ENCODE peak calls at places on chromosomes 11 and 22, in four cellular contexts. One of them, this sample, is unnamed.

GRCh38 chr11:99585606-99586005 is 564.9 kb downstream of the CNTN5 start:
- DNase-seq in A549: no peak
- DNase-seq in WTC11: no peak
- DNase-seq in HepG2: no peak
- DNase-seq in this sample: no peak

GRCh38 chr11:62603072-62603408 is 1.4 kb upstream of the MTA2 start:
- DNase-seq in A549: no peak
- DNase-seq in WTC11: no peak
- DNase-seq in HepG2: no peak
- DNase-seq in this sample: no peak

GRCh38 chr11:117256573-117256972 is 24.1 kb downstream of the RNF214 start:
- DNase-seq in A549: no peak
- DNase-seq in WTC11: no peak
- DNase-seq in HepG2: no peak
- DNase-seq in this sample: no peak

GRCh38 chr11:95948637-95949036 is 24.7 kb upstream of the MTMR2 start:
- DNase-seq in A549: no peak
- DNase-seq in WTC11: no peak
- DNase-seq in HepG2: no peak
- DNase-seq in this sample: no peak

GRCh38 chr22:23901600-23901999 is 7.4 kb downstream of the MIF start:
- DNase-seq in A549: no peak
- DNase-seq in WTC11: no peak
- DNase-seq in HepG2: no peak
- DNase-seq in this sample: no peak

GRCh38 chr11:119845756-119846155 is 116.8 kb upstream of the NECTIN1 start:
- DNase-seq in A549: no peak
- DNase-seq in WTC11: no peak
- DNase-seq in HepG2: no peak
- DNase-seq in this sample: no peak

GRCh38 chr11:78946945-78947914 is 372.6 kb upstream of the NARS2 start:
- DNase-seq in A549: no peak
- DNase-seq in WTC11: no peak
- DNase-seq in HepG2: peak; percentile 3
- DNase-seq in this sample: no peak

GRCh38 chr22:49784987-49785614 is 42.6 kb downstream of the BRD1 start:
- DNase-seq in A549: no peak
- DNase-seq in WTC11: no peak
- DNase-seq in HepG2: no peak
- DNase-seq in this sample: no peak

GRCh38 chr11:44574620-44575287 is 9.3 kb downstream of the CD82 start:
- DNase-seq in A549: no peak
- DNase-seq in WTC11: no peak
- DNase-seq in HepG2: no peak
- DNase-seq in this sample: no peak

GRCh38 chr11:12868315-12869073 is 140.6 kb upstream of the RASSF10 start:
- DNase-seq in A549: no peak
- DNase-seq in WTC11: no peak
- DNase-seq in HepG2: no peak
- DNase-seq in this sample: peak; percentile 32

GRCh38 chr11:8201524-8202365 is 32.9 kb upstream of the RIC3 start:
- DNase-seq in A549: no peak
- DNase-seq in WTC11: no peak
- DNase-seq in HepG2: no peak
- DNase-seq in this sample: no peak

GRCh38 chr11:11640996-11641395 is 19.2 kb upstream of the GALNT18 start:
- DNase-seq in A549: no peak
- DNase-seq in WTC11: no peak
- DNase-seq in HepG2: no peak
- DNase-seq in this sample: no peak

GRCh38 chr22:40332319-40332781 is 13.9 kb upstream of the ADSL start:
- DNase-seq in A549: no peak
- DNase-seq in WTC11: no peak
- DNase-seq in HepG2: no peak
- DNase-seq in this sample: no peak

GRCh38 chr11:106461839-106462545 is 384.5 kb downstream of the AASDHPPT start:
- DNase-seq in A549: peak; percentile 28
- DNase-seq in WTC11: no peak
- DNase-seq in HepG2: peak; percentile 89
- DNase-seq in this sample: no peak

GRCh38 chr11:93567406-93567819 is 24.2 kb upstream of the SMCO4 start:
- DNase-seq in A549: no peak
- DNase-seq in WTC11: no peak
- DNase-seq in HepG2: no peak
- DNase-seq in this sample: no peak

GRCh38 chr11:45929486-45930030 is 7.1 kb downstream of the LARGE2 start:
- DNase-seq in A549: no peak
- DNase-seq in WTC11: no peak
- DNase-seq in HepG2: no peak
- DNase-seq in this sample: no peak

GRCh38 chr11:79637219-79637618 is 196.4 kb upstream of the TENM4 start:
- DNase-seq in A549: no peak
- DNase-seq in WTC11: no peak
- DNase-seq in HepG2: no peak
- DNase-seq in this sample: no peak

GRCh38 chr22:19455585-19456370 is 8.3 kb upstream of the C22orf39 start:
- DNase-seq in A549: no peak
- DNase-seq in WTC11: no peak
- DNase-seq in HepG2: no peak
- DNase-seq in this sample: no peak

GRCh38 chr11:11841121-11841604 is 609 bp upstream of the USP47 start:
- DNase-seq in A549: peak; percentile 49
- DNase-seq in WTC11: peak; percentile 34
- DNase-seq in HepG2: peak; percentile 19
- DNase-seq in this sample: no peak

GRCh38 chr22:37082251-37082650 is 27.3 kb downstream of the TMPRSS6 start:
- DNase-seq in A549: no peak
- DNase-seq in WTC11: no peak
- DNase-seq in HepG2: no peak
- DNase-seq in this sample: peak; percentile 3

GRCh38 chr11:96218901-96219300 is 124.1 kb downstream of the MAML2 start:
- DNase-seq in A549: no peak
- DNase-seq in WTC11: no peak
- DNase-seq in HepG2: no peak
- DNase-seq in this sample: no peak

GRCh38 chr22:45010532-45010900 is 711 bp upstream of the PHF21B start:
- DNase-seq in A549: no peak
- DNase-seq in WTC11: no peak
- DNase-seq in HepG2: no peak
- DNase-seq in this sample: no peak

GRCh38 chr11:126415128-126415527 is 59.6 kb downstream of the ST3GAL4 start:
- DNase-seq in A549: no peak
- DNase-seq in WTC11: no peak
- DNase-seq in HepG2: no peak
- DNase-seq in this sample: no peak

GRCh38 chr11:68127791-68128681 is 6.8 kb upstream of the CHKA start:
- DNase-seq in A549: no peak
- DNase-seq in WTC11: peak; percentile 97
- DNase-seq in HepG2: peak; percentile 90
- DNase-seq in this sample: peak; percentile 86

GRCh38 chr11:68043349-68044144 is 4.7 kb downstream of the TCIRG1 start:
- DNase-seq in A549: peak; percentile 53
- DNase-seq in WTC11: no peak
- DNase-seq in HepG2: no peak
- DNase-seq in this sample: peak; percentile 97

GRCh38 chr11:19281041-19281440 is 40.3 kb upstream of the E2F8 start:
- DNase-seq in A549: no peak
- DNase-seq in WTC11: no peak
- DNase-seq in HepG2: no peak
- DNase-seq in this sample: no peak

GRCh38 chr11:73175551-73176144 is 33.5 kb upstream of the FCHSD2 start:
- DNase-seq in A549: no peak
- DNase-seq in WTC11: no peak
- DNase-seq in HepG2: peak; percentile 85
- DNase-seq in this sample: no peak

GRCh38 chr11:101429708-101430107 is 154.1 kb downstream of the TRPC6 start:
- DNase-seq in A549: no peak
- DNase-seq in WTC11: no peak
- DNase-seq in HepG2: peak; percentile 12
- DNase-seq in this sample: no peak

GRCh38 chr11:84398017-84398626 is 1112.0 kb upstream of the CCDC90B start:
- DNase-seq in A549: peak; percentile 50
- DNase-seq in WTC11: peak; percentile 21
- DNase-seq in HepG2: peak; percentile 7
- DNase-seq in this sample: no peak

GRCh38 chr11:59610289-59610688 is 5.3 kb downstream of the OSBP start:
- DNase-seq in A549: no peak
- DNase-seq in WTC11: no peak
- DNase-seq in HepG2: no peak
- DNase-seq in this sample: no peak

GRCh38 chr11:103608566-103608965 is 427.9 kb upstream of the DDI1 start:
- DNase-seq in A549: no peak
- DNase-seq in WTC11: no peak
- DNase-seq in HepG2: no peak
- DNase-seq in this sample: no peak

GRCh38 chr22:50399751-50400331 is 56.7 kb downstream of the PPP6R2 start:
- DNase-seq in A549: peak; percentile 49
- DNase-seq in WTC11: peak; percentile 74
- DNase-seq in HepG2: peak; percentile 16
- DNase-seq in this sample: peak; percentile 33

GRCh38 chr11:113179181-113179701 is 135.1 kb upstream of the TTC12 start:
- DNase-seq in A549: no peak
- DNase-seq in WTC11: no peak
- DNase-seq in HepG2: no peak
- DNase-seq in this sample: no peak
- TF ChIP-seq HMGXB4 in A549: no peak
- TF ChIP-seq HMGXB4 in WTC11: no peak
- TF ChIP-seq HMGXB4 in HepG2: no peak
- TF ChIP-seq HMGXB4 in this sample: no peak

GRCh38 chr11:128345316-128345715 is 242.0 kb downstream of the ETS1 start:
- DNase-seq in A549: no peak
- DNase-seq in WTC11: no peak
- DNase-seq in HepG2: no peak
- DNase-seq in this sample: no peak
- TF ChIP-seq HMGXB4 in A549: no peak
- TF ChIP-seq HMGXB4 in WTC11: no peak
- TF ChIP-seq HMGXB4 in HepG2: no peak
- TF ChIP-seq HMGXB4 in this sample: no peak

GRCh38 chr11:6864436-6864835 is 1.6 kb downstream of the OR10A2 start:
- DNase-seq in A549: no peak
- DNase-seq in WTC11: no peak
- DNase-seq in HepG2: no peak
- DNase-seq in this sample: no peak
- TF ChIP-seq HMGXB4 in A549: no peak
- TF ChIP-seq HMGXB4 in WTC11: no peak
- TF ChIP-seq HMGXB4 in HepG2: no peak
- TF ChIP-seq HMGXB4 in this sample: no peak

GRCh38 chr11:108965602-108966001 is 300.7 kb downstream of the DDX10 start:
- DNase-seq in A549: peak; percentile 24
- DNase-seq in WTC11: no peak
- DNase-seq in HepG2: no peak
- DNase-seq in this sample: no peak

GRCh38 chr11:108966978-108967377 is 302.1 kb downstream of the DDX10 start:
- DNase-seq in A549: no peak
- DNase-seq in WTC11: no peak
- DNase-seq in HepG2: no peak
- DNase-seq in this sample: no peak

GRCh38 chr11:108966206-108966605 is 301.3 kb downstream of the DDX10 start:
- DNase-seq in A549: no peak
- DNase-seq in WTC11: no peak
- DNase-seq in HepG2: no peak
- DNase-seq in this sample: no peak

GRCh38 chr11:108970221-108970991 is 305.5 kb downstream of the DDX10 start:
- DNase-seq in A549: no peak
- DNase-seq in WTC11: peak; percentile 17
- DNase-seq in HepG2: no peak
- DNase-seq in this sample: no peak

DNA sequence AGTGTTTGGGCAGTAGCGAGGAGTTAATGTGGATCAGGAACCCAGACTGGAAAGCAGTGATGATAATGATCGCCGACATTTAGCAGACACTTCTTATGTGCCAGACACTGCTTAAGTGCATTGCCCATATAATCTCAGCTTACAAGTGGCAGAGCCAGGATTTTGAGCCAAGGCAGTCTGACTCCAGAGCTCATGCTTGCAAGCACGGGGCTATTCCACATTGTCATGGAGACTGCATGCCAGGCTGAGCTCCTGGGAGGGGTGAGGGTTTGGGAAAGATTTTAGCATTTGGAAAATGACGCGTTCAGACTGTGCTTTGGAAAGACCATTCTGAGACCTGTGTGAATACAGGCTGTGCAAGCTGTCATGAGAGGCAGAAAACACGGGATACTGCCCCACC is 302.7 kb downstream of the DDX10 start:
- DNase-seq in A549: no peak
- DNase-seq in WTC11: no peak
- DNase-seq in HepG2: no peak
- DNase-seq in this sample: no peak
- TF ChIP-seq HMGXB4 in A549: no peak
- TF ChIP-seq HMGXB4 in WTC11: no peak
- TF ChIP-seq HMGXB4 in HepG2: no peak
- TF ChIP-seq HMGXB4 in this sample: no peak

GRCh38 chr22:43136801-43137200 is 6.4 kb downstream of the MCAT start:
- DNase-seq in A549: no peak
- DNase-seq in WTC11: no peak
- DNase-seq in HepG2: no peak
- DNase-seq in this sample: no peak

GRCh38 chr22:43134553-43134952 is 8.6 kb downstream of the MCAT start:
- DNase-seq in A549: no peak
- DNase-seq in WTC11: no peak
- DNase-seq in HepG2: no peak
- DNase-seq in this sample: no peak

GRCh38 chr22:43135565-43135964 is 7.6 kb downstream of the MCAT start:
- DNase-seq in A549: no peak
- DNase-seq in WTC11: no peak
- DNase-seq in HepG2: no peak
- DNase-seq in this sample: no peak

GRCh38 chr22:43133401-43133800 is 9.8 kb downstream of the MCAT start:
- DNase-seq in A549: no peak
- DNase-seq in WTC11: no peak
- DNase-seq in HepG2: no peak
- DNase-seq in this sample: no peak

GRCh38 chr22:43136255-43136654 is 6.9 kb downstream of the MCAT start:
- DNase-seq in A549: peak; percentile 25
- DNase-seq in WTC11: peak; percentile 63
- DNase-seq in HepG2: peak; percentile 34
- DNase-seq in this sample: peak; percentile 43
- TF ChIP-seq HMGXB4 in A549: no peak
- TF ChIP-seq HMGXB4 in WTC11: no peak
- TF ChIP-seq HMGXB4 in HepG2: no peak
- TF ChIP-seq HMGXB4 in this sample: no peak

DNA sequence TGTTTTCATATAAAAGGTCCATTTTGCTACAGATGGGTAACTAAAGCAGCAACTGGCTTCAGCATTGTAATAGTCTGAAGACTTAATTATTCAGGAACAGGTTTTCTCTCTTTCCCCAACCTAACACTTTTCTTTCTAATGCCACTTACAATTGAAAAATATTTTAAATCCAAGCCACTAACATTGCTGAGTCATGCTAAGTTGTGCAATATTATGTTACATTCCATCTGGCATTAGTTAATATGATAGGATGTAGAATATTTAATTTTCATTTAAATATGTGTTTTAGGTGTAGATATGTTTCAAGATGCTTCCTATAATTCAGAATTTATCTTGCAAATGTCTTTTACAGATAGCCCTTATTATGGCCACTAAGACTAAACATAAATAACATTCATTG is 98.6 kb downstream of the KIF18A start:
- DNase-seq in A549: peak; percentile 29
- DNase-seq in WTC11: no peak
- DNase-seq in HepG2: no peak
- DNase-seq in this sample: no peak
- TF ChIP-seq HMGXB4 in A549: no peak
- TF ChIP-seq HMGXB4 in WTC11: no peak
- TF ChIP-seq HMGXB4 in HepG2: no peak
- TF ChIP-seq HMGXB4 in this sample: no peak

This sample was measured in K562.